ENCODE peak calls at places on chromosomes 11 and 22, in nine cellular contexts. Q, V, Y, M, N, L, G, X and E are unnamed samples.
A peak's percentile ranks its signal among the peaks of the same experiment; 100 is the strongest.

GRCh38 chr11:112177610-112178009 is 2.3 kb downstream of the BCO2 start:
- DNase-seq in Q (no peak), V (no peak), Y (no peak), M (no peak), N (no peak), L (no peak), G (no peak), X (no peak), E (no peak)

GRCh38 chr11:116055064-116055463 is 550.8 kb upstream of the CADM1 start:
- DNase-seq in Q (no peak), V (no peak), Y (no peak), M (no peak), N (no peak), L (no peak), G (no peak), X (no peak), E (no peak)

GRCh38 chr11:3949132-3949531 is 93.7 kb downstream of the STIM1 start:
- DNase-seq in Q (no peak), V (no peak), Y (no peak), M (no peak), N (no peak), L (no peak), G (no peak), X (peak; percentile 42), E (peak; percentile 9)

GRCh38 chr11:47177229-47177845 is 658 bp upstream of the ARFGAP2 start:
- DNase-seq in Q (peak; percentile 89), V (no peak), Y (peak; percentile 73), M (peak; percentile 48), N (no peak), L (peak; percentile 71), G (peak; percentile 81), X (peak; percentile 82), E (peak; percentile 62)

GRCh38 chr11:69825037-69825834 is 6.0 kb upstream of the FGF3 start:
- DNase-seq in Q (no peak), V (no peak), Y (no peak), M (no peak), N (no peak), L (no peak), G (no peak), X (no peak), E (no peak)

GRCh38 chr11:134740590-134741342 is 328.7 kb upstream of the B3GAT1 start:
- DNase-seq in Q (no peak), V (no peak), Y (no peak), M (no peak), N (no peak), L (no peak), G (no peak), X (no peak), E (no peak)

GRCh38 chr11:75262961-75263852 is 22.6 kb downstream of the TPBGL start:
- DNase-seq in Q (no peak), V (peak; percentile 63), Y (no peak), M (no peak), N (no peak), L (peak; percentile 36), G (peak; percentile 60), X (no peak), E (no peak)

GRCh38 chr11:2860636-2861035 is 24.9 kb downstream of the CDKN1C start:
- DNase-seq in Q (peak; percentile 18), V (no peak), Y (peak; percentile 39), M (no peak), N (no peak), L (no peak), G (no peak), X (no peak), E (no peak)

GRCh38 chr11:32213223-32213622 is 122.3 kb downstream of the RCN1 start:
- DNase-seq in Q (peak; percentile 20), V (no peak), Y (peak; percentile 93), M (no peak), N (no peak), L (no peak), G (no peak), X (no peak), E (no peak)

GRCh38 chr22:40196628-40197027 is 18.9 kb downstream of the TNRC6B start:
- DNase-seq in Q (peak; percentile 69), V (no peak), Y (peak; percentile 97), M (no peak), N (no peak), L (no peak), G (no peak), X (no peak), E (no peak)

DNA sequence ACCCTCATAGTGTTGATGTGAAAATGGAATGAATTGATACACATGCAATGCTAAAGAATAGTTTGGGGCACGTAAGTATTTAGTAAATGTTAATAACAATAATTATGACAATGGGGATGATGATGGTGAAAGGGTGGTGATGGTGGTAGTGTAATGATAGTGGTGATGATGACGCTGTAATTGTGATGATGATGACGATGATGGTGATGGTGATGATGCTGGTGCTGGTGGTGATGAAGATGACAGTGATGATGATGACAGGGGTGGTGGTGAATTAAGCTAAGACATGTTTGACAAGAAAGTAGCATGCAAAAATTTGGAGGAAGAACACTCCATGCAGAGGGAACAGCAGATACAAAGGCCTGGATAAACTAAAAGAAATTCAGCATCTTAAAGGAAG is 364.4 kb upstream of the API5 start:
- DNase-seq in Q (no peak), V (no peak), Y (no peak), M (no peak), N (no peak), L (no peak), G (no peak), X (no peak), E (no peak)
- H3K4me3 ChIP-seq in Q (no peak overlapping the region), V (no peak overlapping the region), Y (no peak overlapping the region), M (no peak overlapping the region), N (no peak overlapping the region), L (no peak overlapping the region), G (no peak overlapping the region), X (no peak overlapping the region), E (no peak overlapping the region)

GRCh38 chr22:46593211-46593676 is 26.9 kb upstream of the GRAMD4 start:
- DNase-seq in Q (no peak), V (peak; percentile 79), Y (peak; percentile 30), M (no peak), N (no peak), L (peak; percentile 80), G (peak; percentile 76), X (peak; percentile 16), E (no peak)
- H3K4me1 ChIP-seq in Q (peaks cover 34% of the 10 kb centered on the region), V (peaks cover 29% of the 10 kb centered on the region), Y (peaks cover 3% of the 10 kb centered on the region), M (peaks cover 25% of the 10 kb centered on the region), N (peaks cover 14% of the 10 kb centered on the region), L (peaks cover 49% of the 10 kb centered on the region), G (peaks cover 25% of the 10 kb centered on the region), X (peaks cover 18% of the 10 kb centered on the region), E (peaks cover 17% of the 10 kb centered on the region)

GRCh38 chr11:35415488-35415887 is 3.9 kb downstream of the SLC1A2 start:
- DNase-seq in Q (no peak), V (no peak), Y (no peak), M (no peak), N (no peak), L (no peak), G (no peak), X (no peak), E (no peak)

GRCh38 chr11:35418847-35419712 is at the start of gene SLC1A2:
- DNase-seq in Q (peak; percentile 65), V (peak; percentile 70), Y (peak; percentile 23), M (no peak), N (no peak), L (peak; percentile 43), G (peak; percentile 68), X (no peak), E (no peak)

GRCh38 chr11:35419713-35420333 is 465 bp upstream of the SLC1A2 start:
- DNase-seq in Q (no peak), V (peak; percentile 61), Y (no peak), M (no peak), N (no peak), L (peak; percentile 43), G (peak; percentile 68), X (no peak), E (no peak)

GRCh38 chr11:35420371-35420770 is 1.0 kb upstream of the SLC1A2 start:
- DNase-seq in Q (no peak), V (peak; percentile 69), Y (peak; percentile 2), M (no peak), N (no peak), L (peak; percentile 55), G (peak; percentile 41), X (no peak), E (no peak)

DNA sequence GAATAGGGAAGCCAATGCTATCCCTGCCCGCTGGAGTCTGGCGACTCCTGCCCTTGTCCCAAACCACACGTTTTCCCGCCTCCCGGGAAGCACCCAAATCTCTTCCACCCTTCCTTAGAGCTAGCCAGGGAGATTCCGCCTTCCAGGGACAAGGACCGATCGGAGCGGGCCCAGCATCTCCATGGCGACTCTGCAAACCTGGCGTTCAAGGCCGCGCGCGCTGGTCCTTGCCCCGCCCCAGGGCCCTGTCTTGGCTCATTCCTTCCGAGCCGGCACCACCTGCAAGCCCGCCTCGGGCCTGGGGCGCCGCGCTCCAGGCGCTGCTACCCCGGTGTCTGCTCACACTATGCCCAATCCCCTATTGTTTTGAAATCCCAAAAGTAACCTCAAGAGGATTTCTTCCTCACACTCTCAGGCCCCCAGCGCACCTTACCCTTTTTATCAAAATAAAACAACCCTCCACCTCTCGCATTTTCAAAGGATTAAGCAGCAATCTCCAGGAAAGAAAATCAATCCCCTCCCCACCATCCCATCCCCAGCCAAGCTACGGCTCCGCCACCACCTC is 994 bp downstream of the SLC1A2 start:
- DNase-seq in Q (no peak), V (peak; percentile 65), Y (peak; percentile 2), M (no peak), N (no peak), L (peak; percentile 50), G (no peak), X (no peak), E (no peak)
- H3K4me3 ChIP-seq in Q (peak overlapping the region; percentile 81), V (peak overlapping the region; percentile 46), Y (peak overlapping the region; percentile 7), M (no peak overlapping the region), N (peak overlapping the region; percentile 67), L (peak overlapping the region; percentile 54), G (peak overlapping the region; percentile 59), X (no peak overlapping the region), E (no peak overlapping the region)

DNA sequence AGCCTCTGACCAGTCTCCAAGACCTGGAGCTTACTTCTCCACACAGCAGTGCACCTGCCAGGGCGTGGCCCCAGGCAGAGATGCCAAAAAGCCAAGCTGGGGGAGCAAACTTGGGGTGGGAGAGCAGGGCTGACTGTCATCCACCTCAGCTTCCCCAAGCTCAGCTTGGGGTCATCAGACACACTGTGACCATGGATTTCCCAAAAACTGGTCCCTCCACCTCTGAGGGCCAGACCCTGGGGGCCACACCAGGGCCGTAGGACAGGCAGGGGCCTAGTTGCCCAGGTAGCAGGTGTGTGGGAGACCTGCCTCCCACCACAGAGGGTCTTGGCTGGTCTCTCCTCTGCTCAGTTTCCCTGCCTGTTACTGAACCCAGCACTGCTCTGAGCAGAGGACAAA is 30.6 kb downstream of the ARVCF start:
- DNase-seq in Q (no peak), V (no peak), Y (no peak), M (no peak), N (no peak), L (no peak), G (peak; percentile 40), X (no peak), E (no peak)
- H3K4me1 ChIP-seq in Q (no peaks in the 10 kb centered on the region), V (peaks cover 10% of the 10 kb centered on the region), Y (peaks cover 11% of the 10 kb centered on the region), M (peaks cover 28% of the 10 kb centered on the region), N (peaks cover 6% of the 10 kb centered on the region), L (peaks cover 31% of the 10 kb centered on the region), G (peaks cover 11% of the 10 kb centered on the region), X (peaks cover 28% of the 10 kb centered on the region), E (peaks cover 11% of the 10 kb centered on the region)

GRCh38 chr11:28401446-28401845 is 293.3 kb downstream of the METTL15 start:
- DNase-seq in Q (no peak), V (no peak), Y (no peak), M (no peak), N (no peak), L (no peak), G (no peak), X (no peak), E (no peak)

GRCh38 chr11:28400236-28401100 is 292.3 kb downstream of the METTL15 start:
- DNase-seq in Q (peak; percentile 44), V (no peak), Y (peak; percentile 90), M (no peak), N (no peak), L (no peak), G (no peak), X (no peak), E (no peak)
- H3K4me3 ChIP-seq in Q (no peak overlapping the region), V (no peak overlapping the region), Y (no peak overlapping the region), M (no peak overlapping the region), N (no peak overlapping the region), L (no peak overlapping the region), G (no peak overlapping the region), X (no peak overlapping the region), E (no peak overlapping the region)